ENCODE peak calls at places on chromosome 2, in five cellular contexts. One of them, this sample, is unnamed.

GRCh38 chr2:136112949-136113766 is 4.8 kb downstream of the CXCR4 start:
- DNase-seq in heart left ventricle: no peak
- DNase-seq in fibroblast of mammary gland: no peak
- DNase-seq in stomach: no peak
- DNase-seq in AG04450: no peak
- DNase-seq in this sample: no peak

GRCh38 chr2:53958443-53958842 is 12.3 kb downstream of the PSME4 start:
- DNase-seq in heart left ventricle: no peak
- DNase-seq in fibroblast of mammary gland: no peak
- DNase-seq in AG04450: no peak
- DNase-seq in stomach: no peak
- DNase-seq in this sample: no peak

GRCh38 chr2:217950401-217950871 is 52.4 kb downstream of the TNS1 start:
- DNase-seq in AG04450: no peak
- DNase-seq in fibroblast of mammary gland: no peak
- DNase-seq in heart left ventricle: peak
- DNase-seq in stomach: peak
- DNase-seq in this sample: no peak

GRCh38 chr2:55033076-55033742 is 17.0 kb downstream of the RTN4 start:
- DNase-seq in fibroblast of mammary gland: no peak
- DNase-seq in heart left ventricle: no peak
- DNase-seq in stomach: no peak
- DNase-seq in AG04450: no peak
- DNase-seq in this sample: no peak

GRCh38 chr2:106160786-106161261 is 33.3 kb downstream of the UXS1 start:
- DNase-seq in stomach: no peak
- DNase-seq in heart left ventricle: no peak
- DNase-seq in fibroblast of mammary gland: no peak
- DNase-seq in AG04450: no peak
- DNase-seq in this sample: no peak

GRCh38 chr2:144452169-144453038 is 67.5 kb downstream of the ZEB2 start:
- DNase-seq in heart left ventricle: no peak
- DNase-seq in fibroblast of mammary gland: no peak
- DNase-seq in AG04450: no peak
- DNase-seq in stomach: no peak
- DNase-seq in this sample: no peak

GRCh38 chr2:142140434-142140845 is 9.6 kb upstream of the LRP1B start:
- DNase-seq in AG04450: no peak
- DNase-seq in heart left ventricle: no peak
- DNase-seq in fibroblast of mammary gland: peak
- DNase-seq in stomach: no peak
- DNase-seq in this sample: no peak

GRCh38 chr2:30565860-30566358 is 118.9 kb downstream of the LCLAT1 start:
- DNase-seq in AG04450: no peak
- DNase-seq in fibroblast of mammary gland: peak
- DNase-seq in heart left ventricle: peak
- DNase-seq in stomach: no peak
- DNase-seq in this sample: no peak

GRCh38 chr2:95278051-95278471 is 3.8 kb downstream of the PROM2 start:
- DNase-seq in stomach: no peak
- DNase-seq in heart left ventricle: no peak
- DNase-seq in fibroblast of mammary gland: peak
- DNase-seq in AG04450: no peak
- DNase-seq in this sample: no peak

GRCh38 chr2:102141915-102142828 is at the start of gene IL1R1:
- DNase-seq in fibroblast of mammary gland: peak
- DNase-seq in stomach: peak
- DNase-seq in heart left ventricle: peak
- DNase-seq in AG04450: no peak
- DNase-seq in this sample: peak

GRCh38 chr2:20593072-20594034 is 57.5 kb downstream of the HS1BP3 start:
- DNase-seq in AG04450: peak
- DNase-seq in fibroblast of mammary gland: peak
- DNase-seq in heart left ventricle: no peak
- DNase-seq in stomach: peak
- DNase-seq in this sample: no peak

GRCh38 chr2:1688161-1688560 is 56.2 kb downstream of the PXDN start:
- DNase-seq in heart left ventricle: no peak
- DNase-seq in AG04450: no peak
- DNase-seq in fibroblast of mammary gland: no peak
- DNase-seq in stomach: no peak
- DNase-seq in this sample: no peak

GRCh38 chr2:233404227-233404626 is 49.9 kb downstream of the DGKD start:
- DNase-seq in heart left ventricle: no peak
- DNase-seq in fibroblast of mammary gland: peak
- DNase-seq in AG04450: no peak
- DNase-seq in stomach: peak
- DNase-seq in this sample: no peak

GRCh38 chr2:119233326-119234020 is 9.8 kb downstream of the STEAP3 start:
- DNase-seq in AG04450: no peak
- DNase-seq in stomach: no peak
- DNase-seq in heart left ventricle: no peak
- DNase-seq in fibroblast of mammary gland: peak
- DNase-seq in this sample: no peak

GRCh38 chr2:136052374-136053362 is 65.3 kb downstream of the CXCR4 start:
- DNase-seq in stomach: no peak
- DNase-seq in heart left ventricle: no peak
- DNase-seq in AG04450: no peak
- DNase-seq in fibroblast of mammary gland: no peak
- DNase-seq in this sample: no peak

GRCh38 chr2:231113489-231113888 is 11.4 kb downstream of the HTR2B start:
- DNase-seq in stomach: no peak
- DNase-seq in fibroblast of mammary gland: no peak
- DNase-seq in AG04450: no peak
- DNase-seq in heart left ventricle: no peak
- DNase-seq in this sample: no peak

GRCh38 chr2:231115651-231116050 is 9.2 kb downstream of the HTR2B start:
- DNase-seq in heart left ventricle: no peak
- DNase-seq in AG04450: no peak
- DNase-seq in stomach: no peak
- DNase-seq in fibroblast of mammary gland: no peak
- DNase-seq in this sample: no peak

GRCh38 chr2:231118122-231118942 is 6.5 kb downstream of the HTR2B start:
- DNase-seq in AG04450: no peak
- DNase-seq in stomach: no peak
- DNase-seq in heart left ventricle: no peak
- DNase-seq in fibroblast of mammary gland: no peak
- DNase-seq in this sample: no peak

GRCh38 chr2:231111987-231112386 is 12.9 kb downstream of the HTR2B start:
- DNase-seq in AG04450: no peak
- DNase-seq in heart left ventricle: no peak
- DNase-seq in fibroblast of mammary gland: peak
- DNase-seq in stomach: no peak
- DNase-seq in this sample: no peak

DNA sequence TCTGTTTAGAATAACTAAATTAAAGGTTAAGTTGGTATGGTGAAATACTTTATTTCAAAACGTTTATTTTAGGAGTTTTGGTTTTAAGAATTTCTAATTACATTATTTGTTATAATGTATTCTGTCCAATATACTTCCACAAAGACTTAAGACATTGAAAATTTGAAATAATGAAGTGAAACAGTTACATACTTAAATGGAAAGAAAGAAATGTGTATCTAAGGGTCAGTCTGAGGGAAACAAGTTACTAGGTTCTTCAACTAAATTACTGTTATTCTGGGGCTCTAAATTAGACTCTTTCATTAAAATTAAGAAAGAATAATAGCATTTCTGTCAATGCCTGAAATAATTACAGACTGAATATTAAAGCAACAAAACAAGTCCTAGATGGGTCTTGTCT is 7.7 kb downstream of the HTR2B start:
- DNase-seq in stomach: no peak
- DNase-seq in AG04450: no peak
- DNase-seq in fibroblast of mammary gland: no peak
- DNase-seq in heart left ventricle: no peak
- DNase-seq in this sample: no peak
- TF ChIP-seq CTCF in stomach: no peak
- TF ChIP-seq CTCF in AG04450: no peak
- TF ChIP-seq CTCF in fibroblast of mammary gland: no peak
- TF ChIP-seq CTCF in heart left ventricle: no peak
- TF ChIP-seq CTCF in this sample: no peak

DNA sequence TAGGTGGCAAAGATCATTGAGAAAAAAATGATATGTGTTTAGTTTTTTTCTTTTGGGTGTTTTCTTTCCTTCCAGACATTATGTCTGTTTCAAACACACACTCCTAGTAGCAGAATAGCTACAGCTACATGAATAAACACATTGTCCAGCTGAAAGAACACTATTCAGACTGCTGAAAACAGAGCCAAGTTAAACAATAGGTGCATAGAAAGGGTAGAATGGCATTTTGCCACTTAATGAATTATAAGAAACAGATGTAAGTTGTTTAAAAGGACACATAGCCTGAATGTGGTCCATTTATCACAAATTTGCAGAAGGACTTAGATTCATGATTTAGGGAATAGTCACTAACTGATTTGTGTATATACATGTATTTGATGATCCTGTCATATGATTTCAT is 20.1 kb downstream of the CTLA4 start:
- DNase-seq in AG04450: no peak
- DNase-seq in heart left ventricle: no peak
- DNase-seq in stomach: no peak
- DNase-seq in fibroblast of mammary gland: no peak
- DNase-seq in this sample: no peak
- TF ChIP-seq CTCF in AG04450: no peak
- TF ChIP-seq CTCF in heart left ventricle: no peak
- TF ChIP-seq CTCF in stomach: no peak
- TF ChIP-seq CTCF in fibroblast of mammary gland: no peak
- TF ChIP-seq CTCF in this sample: no peak

GRCh38 chr2:108034843-108035242 is 48.5 kb downstream of the SLC5A7 start:
- DNase-seq in AG04450: no peak
- DNase-seq in stomach: no peak
- DNase-seq in fibroblast of mammary gland: no peak
- DNase-seq in heart left ventricle: no peak
- DNase-seq in this sample: no peak
- TF ChIP-seq CTCF in AG04450: peak
- TF ChIP-seq CTCF in stomach: no peak
- TF ChIP-seq CTCF in fibroblast of mammary gland: no peak
- TF ChIP-seq CTCF in heart left ventricle: no peak
- TF ChIP-seq CTCF in this sample: peak

DNA sequence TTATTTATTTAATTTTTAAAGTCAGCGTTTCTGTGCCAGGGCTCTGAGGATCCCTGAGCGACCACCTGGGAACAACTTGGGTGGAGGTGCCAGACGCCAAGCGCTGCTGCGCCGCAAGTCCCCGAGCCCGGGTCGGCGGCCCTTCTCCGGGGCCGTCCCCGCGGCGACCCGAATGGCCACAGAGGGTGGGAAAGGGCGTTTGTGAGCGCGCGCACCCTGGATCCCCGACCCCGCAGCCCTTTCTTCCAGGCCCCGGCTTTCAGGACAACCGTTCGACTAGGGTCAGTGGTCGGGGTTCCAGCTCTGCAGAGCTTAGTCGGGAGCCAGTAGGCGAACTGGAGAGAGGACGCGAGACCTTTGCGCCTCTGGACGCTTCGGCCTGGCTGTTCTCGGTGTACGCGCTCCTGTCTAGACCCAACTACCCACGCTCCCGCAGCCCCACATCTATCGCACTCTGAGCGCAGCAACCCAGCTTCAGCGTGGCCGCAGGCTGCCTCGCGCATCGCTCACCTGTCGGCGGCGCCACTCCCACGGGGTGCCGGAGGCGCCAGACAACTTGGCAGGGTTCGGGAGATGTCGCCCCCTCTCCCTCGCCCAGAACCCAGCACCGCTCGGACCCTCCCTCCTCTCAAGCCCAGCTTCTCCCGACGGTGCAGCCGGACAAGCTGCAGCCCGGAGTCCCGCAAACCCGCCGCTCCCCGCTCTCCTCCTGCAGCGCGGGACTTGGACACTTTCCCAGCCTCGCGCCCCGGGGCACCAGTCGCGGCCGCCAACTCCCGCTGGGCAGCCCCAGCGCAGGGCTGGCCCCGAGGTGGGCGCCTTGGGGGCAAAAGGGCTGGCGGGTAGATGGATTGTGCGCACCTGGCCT is 785 bp downstream of the LYPD1 start:
- DNase-seq in heart left ventricle: no peak
- DNase-seq in fibroblast of mammary gland: no peak
- DNase-seq in stomach: no peak
- DNase-seq in AG04450: no peak
- DNase-seq in this sample: no peak
- TF ChIP-seq CTCF in heart left ventricle: no peak
- TF ChIP-seq CTCF in fibroblast of mammary gland: no peak
- TF ChIP-seq CTCF in stomach: no peak
- TF ChIP-seq CTCF in AG04450: peak
- TF ChIP-seq CTCF in this sample: no peak

GRCh38 chr2:175976758-175977157 is 25.3 kb downstream of the LNPK start:
- DNase-seq in stomach: no peak
- DNase-seq in AG04450: no peak
- DNase-seq in fibroblast of mammary gland: peak
- DNase-seq in heart left ventricle: no peak
- DNase-seq in this sample: no peak
- TF ChIP-seq CTCF in stomach: no peak
- TF ChIP-seq CTCF in AG04450: no peak
- TF ChIP-seq CTCF in fibroblast of mammary gland: no peak
- TF ChIP-seq CTCF in heart left ventricle: no peak
- TF ChIP-seq CTCF in this sample: no peak

DNA sequence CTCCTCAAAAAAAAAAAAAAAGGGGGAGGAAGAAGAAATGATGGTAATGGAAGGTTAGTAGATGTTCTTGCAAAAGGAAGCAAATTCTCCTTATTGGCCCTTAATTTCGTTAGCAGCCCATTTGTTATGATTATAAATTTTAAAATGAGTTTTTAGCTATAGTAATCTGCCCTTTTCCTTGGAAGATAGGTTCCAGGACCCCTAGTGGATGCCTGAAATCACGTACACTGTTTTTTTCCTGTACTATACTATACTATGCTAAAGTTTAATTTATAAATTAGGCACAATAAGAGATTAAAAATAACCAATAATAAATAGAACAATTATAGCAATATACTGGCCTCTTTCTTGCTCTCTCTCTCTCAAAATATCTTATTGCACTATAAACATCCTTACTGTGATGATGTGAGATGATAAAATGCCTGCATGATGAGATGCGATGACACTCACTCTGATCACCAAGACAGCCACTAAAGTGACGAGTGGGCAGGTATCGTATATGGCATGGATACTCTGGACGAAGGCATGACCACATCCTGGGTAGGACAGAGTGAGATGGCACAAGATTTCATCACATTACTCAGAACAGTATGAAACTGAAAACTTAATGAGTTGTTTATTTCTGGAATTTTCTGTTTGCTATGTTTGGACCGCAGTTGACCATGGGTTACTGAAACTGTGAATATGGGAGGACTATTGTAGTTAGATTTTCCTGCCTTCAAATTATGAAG is 87.2 kb downstream of the KCTD18 start:
- DNase-seq in AG04450: no peak
- DNase-seq in fibroblast of mammary gland: no peak
- DNase-seq in heart left ventricle: no peak
- DNase-seq in stomach: no peak
- DNase-seq in this sample: no peak
- TF ChIP-seq CTCF in AG04450: peak
- TF ChIP-seq CTCF in fibroblast of mammary gland: no peak
- TF ChIP-seq CTCF in heart left ventricle: no peak
- TF ChIP-seq CTCF in stomach: no peak
- TF ChIP-seq CTCF in this sample: peak

GRCh38 chr2:219297766-219298456 is 11.3 kb downstream of the PTPRN start:
- DNase-seq in fibroblast of mammary gland: no peak
- DNase-seq in heart left ventricle: no peak
- DNase-seq in AG04450: no peak
- DNase-seq in stomach: no peak
- DNase-seq in this sample: peak
- TF ChIP-seq CTCF in fibroblast of mammary gland: peak
- TF ChIP-seq CTCF in heart left ventricle: no peak
- TF ChIP-seq CTCF in AG04450: peak
- TF ChIP-seq CTCF in stomach: no peak
- TF ChIP-seq CTCF in this sample: no peak

This sample was measured in type B pancreatic cell.